ENCODE peak calls at places on chromosomes 2 and 18, in five cellular contexts. U is prostate gland, A is DND-41, M is AG04450, F is GM06990. S is an unnamed sample.

GRCh38 chr2:177295479-177295878 is 31.0 kb upstream of the NFE2L2 start:
- DNase-seq in A (no peak), F (no peak), M (peak), U (no peak), S (peak)

GRCh38 chr2:176388886-176389285 is 119.6 kb downstream of the MTX2 start:
- DNase-seq in M (no peak), U (no peak), F (no peak), A (no peak), S (no peak)

GRCh38 chr2:207733597-207734240 is 22.3 kb downstream of the CCNYL1 start:
- DNase-seq in U (no peak), A (no peak), F (no peak), M (no peak), S (no peak)

GRCh38 chr2:239692348-239692747 is 291.5 kb upstream of the HDAC4 start:
- DNase-seq in M (no peak), F (no peak), A (peak), U (no peak), S (no peak)

GRCh38 chr2:195520671-195521155 is 136.3 kb upstream of the SLC39A10 start:
- DNase-seq in M (peak), A (no peak), F (no peak), U (no peak), S (no peak)

GRCh38 chr2:161976300-161976699 is 97.7 kb downstream of the DPP4 start:
- DNase-seq in F (no peak), M (no peak), A (no peak), U (no peak), S (no peak)

GRCh38 chr2:29606105-29606871 is 315.1 kb downstream of the ALK start:
- DNase-seq in A (no peak), F (no peak), U (no peak), M (peak), S (peak)

GRCh38 chr2:202425036-202425435 is 48.9 kb downstream of the BMPR2 start:
- DNase-seq in M (no peak), A (no peak), F (no peak), U (no peak), S (no peak)

GRCh38 chr2:215386566-215386965 is 49.3 kb downstream of the FN1 start:
- DNase-seq in U (no peak), A (no peak), F (no peak), M (no peak), S (no peak)

GRCh38 chr2:238561230-238561629 is 134.5 kb downstream of the ASB1 start:
- DNase-seq in M (no peak), A (no peak), F (no peak), U (no peak), S (no peak)

GRCh38 chr2:28643324-28643723 is 108.3 kb upstream of the PPP1CB start:
- DNase-seq in F (no peak), A (no peak), U (peak), M (no peak), S (no peak)

GRCh38 chr2:219733106-219733505 is 105.7 kb downstream of the SLC4A3 start:
- DNase-seq in F (no peak), A (no peak), M (no peak), U (no peak), S (no peak)

GRCh38 chr18:31630549-31630948 is 38.9 kb downstream of the TTR start:
- DNase-seq in F (no peak), U (no peak), A (no peak), M (no peak), S (no peak)

GRCh38 chr18:22694954-22695353 is 238.2 kb upstream of the RBBP8 start:
- DNase-seq in A (no peak), F (no peak), M (peak), U (no peak), S (peak)

GRCh38 chr18:53004798-53005197 is 664.8 kb downstream of the DCC start:
- DNase-seq in U (no peak), A (no peak), F (no peak), M (no peak), S (no peak)

GRCh38 chr2:181430406-181431199 is 26.6 kb upstream of the ITGA4 start:
- DNase-seq in U (no peak), F (no peak), A (peak), M (no peak), S (no peak)

GRCh38 chr2:207183506-207183905 is 17.8 kb upstream of the KLF7 start:
- DNase-seq in A (no peak), U (no peak), M (no peak), F (no peak), S (no peak)

GRCh38 chr2:8679827-8680731 is 1.8 kb upstream of the ID2 start:
- DNase-seq in F (peak), U (peak), M (no peak), A (no peak), S (no peak)

GRCh38 chr2:120734930-120735611 is 597 bp upstream of the GLI2 start:
- DNase-seq in F (no peak), A (no peak), M (no peak), U (no peak), S (no peak)

GRCh38 chr2:135227386-135227785 is 175.3 kb downstream of the RAB3GAP1 start:
- DNase-seq in A (no peak), M (no peak), F (no peak), U (no peak), S (no peak)

GRCh38 chr2:120177011-120177621 is 46.1 kb downstream of the TMEM185B start:
- DNase-seq in A (peak), F (peak), M (no peak), U (peak), S (no peak)

GRCh38 chr18:9868857-9869712 is 16.7 kb upstream of the TXNDC2 start:
- DNase-seq in F (no peak), U (no peak), A (no peak), M (no peak), S (no peak)

GRCh38 chr2:26460613-26461031 is 17.3 kb downstream of the OTOF start:
- DNase-seq in U (no peak), M (no peak), A (no peak), F (no peak), S (no peak)

GRCh38 chr18:13888317-13888716 is 27.0 kb downstream of the MC2R start:
- DNase-seq in A (peak), F (no peak), U (no peak), M (no peak), S (no peak)

GRCh38 chr2:134411828-134412638 is 158.2 kb downstream of the MGAT5 start:
- DNase-seq in M (no peak), U (peak), A (peak), F (peak), S (peak)

GRCh38 chr2:148039783-148040182 is 18.9 kb downstream of the MBD5 start:
- DNase-seq in U (no peak), A (no peak), M (no peak), F (no peak), S (no peak)

GRCh38 chr2:179263460-179264237 is 983 bp downstream of the SESTD1 start:
- DNase-seq in A (peak), F (peak), M (no peak), U (no peak), S (no peak)

DNA sequence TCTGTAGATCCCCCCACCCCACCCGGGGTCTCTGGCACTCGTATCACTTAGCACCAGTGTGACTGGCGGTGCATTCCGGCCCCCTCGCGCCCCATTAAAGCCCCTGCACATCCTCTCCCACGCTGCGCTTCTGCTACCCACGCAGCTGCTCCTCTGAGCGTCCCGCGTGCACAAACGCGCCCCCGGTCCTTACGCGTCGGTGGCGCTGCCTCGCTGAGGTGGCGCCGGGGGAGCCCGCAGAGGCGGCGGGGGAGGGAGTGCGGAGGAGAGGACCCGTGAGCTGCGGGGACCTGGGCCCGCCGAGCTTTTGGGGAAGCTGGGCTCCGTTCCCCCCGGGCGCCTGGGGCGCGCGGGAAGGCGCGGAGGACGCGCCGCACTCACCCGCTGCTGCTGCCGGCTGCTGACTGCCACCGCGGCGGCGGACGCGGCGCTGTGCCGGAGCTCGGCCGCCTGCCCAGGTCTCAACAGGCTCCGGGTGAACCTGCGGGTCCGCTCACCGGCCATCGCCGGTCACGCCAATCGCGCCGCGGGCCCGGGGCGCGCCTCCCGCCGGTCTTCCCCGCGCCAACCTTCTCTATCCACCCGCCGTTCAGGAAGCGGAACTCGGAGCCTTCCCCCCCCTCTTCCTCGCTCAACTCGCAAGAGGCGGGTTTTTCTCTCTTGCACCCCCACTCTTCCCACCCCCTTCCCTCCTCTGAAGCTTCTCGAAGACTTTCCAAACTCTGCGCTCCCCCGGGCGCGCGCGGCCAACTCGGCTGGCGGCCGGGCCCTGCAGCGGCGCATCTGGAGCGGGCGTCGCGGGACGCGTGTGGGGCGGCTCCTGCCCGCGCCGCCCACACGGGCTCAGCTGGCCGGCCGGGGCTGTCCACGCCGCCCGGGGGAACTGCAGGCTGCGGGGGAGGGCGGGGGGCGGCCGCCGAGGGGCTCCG is at the start of gene DOCK10:
- DNase-seq in A (peak), M (no peak), F (peak), U (no peak), S (no peak)
- H3K4me3 ChIP-seq in A (peak), M (peak), F (peak), U (peak), S (peak)

GRCh38 chr2:189408294-189408693 is 33.0 kb upstream of the WDR75 start:
- DNase-seq in F (no peak), M (no peak), U (no peak), A (no peak), S (no peak)
- H3K4me3 ChIP-seq in F (no peak), M (no peak), U (no peak), A (no peak), S (no peak)

GRCh38 chr18:50330176-50330575 is 42.7 kb upstream of the CXXC1 start:
- DNase-seq in M (no peak), A (no peak), U (no peak), F (no peak), S (no peak)

GRCh38 chr18:50338122-50338521 is 36.7 kb upstream of the SKA1 start:
- DNase-seq in U (no peak), M (no peak), F (no peak), A (no peak), S (no peak)

GRCh38 chr18:50331691-50332090 is 43.2 kb upstream of the SKA1 start:
- DNase-seq in U (no peak), A (no peak), F (no peak), M (no peak), S (no peak)

GRCh38 chr18:50338676-50339075 is 36.2 kb upstream of the SKA1 start:
- DNase-seq in U (no peak), M (no peak), F (no peak), A (no peak), S (no peak)

GRCh38 chr18:50334546-50335152 is 40.2 kb upstream of the SKA1 start:
- DNase-seq in F (no peak), U (no peak), M (no peak), A (no peak), S (no peak)
- H3K4me3 ChIP-seq in F (no peak), U (no peak), M (no peak), A (no peak), S (no peak)

GRCh38 chr18:48875942-48876511 is 74.7 kb downstream of the SMAD7 start:
- DNase-seq in M (no peak), F (no peak), A (no peak), U (no peak), S (no peak)
- H3K4me3 ChIP-seq in M (no peak), F (no peak), A (no peak), U (no peak), S (no peak)

DNA sequence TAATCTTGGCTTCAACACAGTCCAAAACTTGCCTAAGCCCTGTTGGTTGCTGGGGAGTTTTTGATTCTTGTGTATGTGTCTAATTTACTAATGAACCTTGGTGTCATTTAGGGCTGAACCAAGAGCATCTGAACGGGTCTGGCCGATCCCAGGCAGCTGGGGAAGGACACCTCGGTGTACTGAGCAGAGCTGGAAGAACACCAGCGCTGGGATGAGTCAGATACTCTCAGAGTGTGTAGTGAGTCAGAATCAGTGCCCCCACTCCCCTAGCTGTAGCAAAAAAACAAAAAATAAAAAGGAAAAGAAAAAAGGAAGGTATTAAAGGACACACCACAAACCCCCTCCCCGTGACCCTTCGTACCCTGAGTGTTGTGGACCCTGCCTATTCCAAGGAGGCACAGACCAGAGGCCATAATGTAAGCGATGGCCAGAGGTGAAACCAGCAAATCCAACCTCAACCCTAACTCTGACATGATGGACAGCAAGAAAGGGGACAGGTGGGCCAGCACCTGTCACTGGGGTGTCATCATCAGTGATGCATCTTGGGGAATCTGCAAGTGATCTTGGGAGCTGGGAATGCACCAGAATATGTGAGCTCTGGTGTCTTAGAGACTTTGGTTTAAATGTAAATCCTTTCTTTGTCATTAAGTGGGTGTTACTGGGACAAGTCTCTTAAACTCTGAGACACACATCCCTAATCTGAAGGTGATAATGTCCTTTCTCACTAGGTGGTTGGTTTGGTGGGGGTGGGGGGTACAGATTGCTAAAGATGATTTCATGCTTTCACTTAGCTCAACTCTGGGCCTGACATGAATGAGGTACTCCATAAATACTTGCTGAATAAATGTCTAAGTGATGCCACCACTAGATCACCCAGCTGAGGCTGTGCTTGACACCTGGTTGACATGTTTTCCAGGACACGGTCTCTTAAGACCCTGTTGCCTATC is 34.2 kb upstream of the NCOA1 start:
- DNase-seq in A (no peak), U (peak), M (peak), F (no peak), S (peak)
- H3K4me3 ChIP-seq in A (no peak), U (no peak), M (no peak), F (no peak), S (no peak)

GRCh38 chr2:23597687-23598086 is 212.7 kb downstream of the KLHL29 start:
- DNase-seq in U (no peak), A (no peak), F (no peak), M (no peak), S (no peak)
- H3K4me3 ChIP-seq in U (no peak), A (no peak), F (no peak), M (no peak), S (no peak)

S was measured in HFF-Myc.